ENCODE peak calls at places on chromosomes 7 and 10, in seven cellular contexts. M is osteocyte, P is psoas muscle, S is epithelial cell of esophagus, F is tibial artery, B is A549, A is Peyer's patch. W is an unnamed sample.

GRCh38 chr10:61834519-61834918 is 67.0 kb upstream of the ARID5B start:
- DNase-seq in M (no peak), P (no peak), S (peak), F (no peak), B (no peak), A (no peak), W (no peak)

GRCh38 chr10:91689731-91690168 is 56.9 kb upstream of the PPP1R3C start:
- DNase-seq in M (no peak), P (no peak), S (peak), F (peak), B (no peak), A (no peak), W (peak)

GRCh38 chr10:3873728-3874461 is 88.9 kb upstream of the KLF6 start:
- DNase-seq in M (no peak), P (no peak), S (no peak), F (no peak), B (peak), A (no peak), W (peak)

GRCh38 chr10:121113385-121113696 is 262.2 kb downstream of the WDR11 start:
- DNase-seq in M (no peak), P (no peak), S (peak), F (no peak), B (no peak), A (no peak), W (no peak)

GRCh38 chr7:34354906-34355305 is 303.1 kb upstream of the NPSR1 start:
- DNase-seq in M (no peak), P (no peak), S (peak), F (no peak), B (no peak), A (no peak), W (peak)

GRCh38 chr7:1639578-1640175 is 30.4 kb upstream of the ELFN1 start:
- DNase-seq in M (no peak), P (no peak), S (no peak), F (no peak), B (no peak), A (no peak), W (no peak)

GRCh38 chr10:77357611-77358010 is 280.0 kb downstream of the KCNMA1 start:
- DNase-seq in M (no peak), P (no peak), S (peak), F (no peak), B (peak), A (no peak), W (peak)

GRCh38 chr10:580796-581195 is 108.7 kb downstream of the DIP2C start:
- DNase-seq in M (no peak), P (no peak), S (peak), F (peak), B (no peak), A (no peak), W (peak)

GRCh38 chr10:53886325-53887300 is 914.4 kb downstream of the PCDH15 start:
- DNase-seq in M (no peak), P (no peak), S (peak), F (no peak), B (no peak), A (no peak), W (no peak)

GRCh38 chr7:979886-980571 is 3.0 kb upstream of the CYP2W1 start:
- DNase-seq in M (no peak), P (no peak), S (peak), F (no peak), B (no peak), A (no peak), W (no peak)

GRCh38 chr10:3786295-3786981 is 1.4 kb upstream of the KLF6 start:
- DNase-seq in M (no peak), P (peak), S (peak), F (peak), B (no peak), A (no peak), W (no peak)

GRCh38 chr7:92402920-92403759 is 44.1 kb upstream of the GATAD1 start:
- DNase-seq in M (no peak), P (no peak), S (peak), F (no peak), B (no peak), A (no peak), W (peak)

GRCh38 chr7:41220275-41220674 is 482.6 kb downstream of the INHBA start:
- DNase-seq in M (no peak), P (no peak), S (no peak), F (no peak), B (no peak), A (no peak), W (no peak)

GRCh38 chr7:77409005-77409738 is 7.0 kb downstream of the GSAP start:
- DNase-seq in M (no peak), P (no peak), S (peak), F (no peak), B (no peak), A (no peak), W (no peak)

GRCh38 chr7:102170417-102170970 is 116.2 kb upstream of the SH2B2 start:
- DNase-seq in M (no peak), P (no peak), S (no peak), F (no peak), B (no peak), A (no peak), W (no peak)

GRCh38 chr7:93547716-93548115 is 26.8 kb downstream of the CALCR start:
- DNase-seq in M (no peak), P (no peak), S (no peak), F (no peak), B (no peak), A (no peak), W (no peak)

GRCh38 chr7:93551931-93552330 is 22.6 kb downstream of the CALCR start:
- DNase-seq in M (no peak), P (no peak), S (no peak), F (no peak), B (no peak), A (no peak), W (no peak)

DNA sequence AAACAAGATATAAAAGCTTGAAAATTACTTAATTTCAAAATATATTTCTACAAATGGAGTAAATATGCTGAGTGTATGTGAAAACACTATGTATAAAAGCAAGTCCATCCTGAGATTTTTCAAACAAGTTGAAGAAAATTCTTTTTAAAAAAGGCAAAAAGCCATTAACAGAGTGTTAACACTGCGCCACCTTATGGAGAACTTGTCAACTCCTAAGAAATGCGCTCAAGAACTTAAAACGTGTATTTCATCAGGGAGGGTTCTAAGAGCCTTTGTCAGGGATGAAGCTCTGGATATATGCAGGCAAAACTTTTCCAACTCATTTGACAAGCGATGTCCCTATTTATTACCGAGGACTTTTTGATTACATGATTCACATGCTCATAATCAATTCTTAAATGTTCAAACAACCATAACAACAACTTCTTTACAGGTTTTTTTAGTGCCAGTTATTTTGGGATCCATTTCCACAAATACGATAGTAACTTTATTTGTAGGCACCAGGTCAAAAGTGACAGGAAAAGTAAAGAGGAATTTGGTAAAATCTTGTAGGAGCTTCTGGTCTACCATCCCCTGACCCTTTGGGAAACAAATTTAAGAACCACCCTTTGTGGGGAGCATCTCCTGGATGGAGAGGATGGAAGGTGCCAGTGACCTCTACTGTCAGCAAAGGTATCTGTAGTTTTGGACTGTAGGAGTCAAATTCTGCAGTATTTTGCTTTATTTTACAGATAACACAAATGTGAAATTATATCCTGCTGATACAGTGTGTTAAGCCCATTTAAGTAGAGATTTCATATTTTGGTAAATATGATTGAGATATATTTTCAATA is 23.2 kb downstream of the CALCR start:
- DNase-seq in M (no peak), P (no peak), S (peak), F (no peak), B (peak), A (no peak), W (peak)
- TF ChIP-seq CTCF in M (peak), P (peak), S (peak), F (peak), B (peak), A (peak), W (peak)

DNA sequence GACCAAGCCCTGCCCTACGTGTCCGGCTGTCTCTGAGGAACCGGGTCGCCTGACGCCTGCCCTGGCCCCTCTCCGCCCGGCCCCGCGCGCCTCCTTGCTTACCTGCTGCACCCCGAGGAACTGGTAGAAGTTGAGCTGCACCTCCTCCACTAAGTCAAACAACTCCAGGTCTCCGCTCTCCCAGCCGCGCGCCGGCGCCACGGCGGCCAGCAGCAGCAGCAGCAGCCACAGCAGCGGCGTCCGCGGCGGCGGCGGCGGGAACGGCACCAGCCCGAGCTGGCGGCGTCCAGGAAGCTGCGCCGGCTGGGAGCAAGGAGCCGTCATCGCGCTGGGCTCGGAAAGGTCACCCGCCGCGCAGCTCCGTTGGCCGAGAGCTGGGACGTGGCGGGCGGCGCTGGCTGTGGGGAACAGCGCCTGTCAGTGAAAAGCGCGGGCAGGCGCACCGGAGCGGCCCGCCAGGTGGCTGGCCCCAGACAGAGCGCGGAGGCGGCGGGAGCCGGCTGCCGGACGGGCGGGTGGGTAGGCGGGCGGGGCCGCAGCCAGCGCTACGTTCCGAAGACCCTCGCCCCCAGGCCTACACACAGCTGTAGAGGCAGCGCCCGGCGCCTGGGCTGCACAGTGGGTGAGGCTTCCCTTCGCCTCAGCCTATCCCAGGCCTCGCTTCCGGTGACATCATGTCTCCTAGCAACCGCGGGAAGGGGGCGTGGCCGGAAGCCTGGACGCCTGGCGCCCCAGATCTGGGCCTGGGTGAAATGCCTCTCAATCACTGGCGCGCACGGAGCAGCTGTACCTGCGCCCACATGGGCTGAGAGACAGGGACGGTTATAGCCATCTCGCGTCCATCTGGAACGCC is at the start of gene DNAJC1:
- DNase-seq in M (peak), P (peak), S (peak), F (peak), B (peak), A (peak), W (peak)
- TF ChIP-seq CTCF in M (peak), P (no peak), S (no peak), F (no peak), B (no peak), A (peak), W (no peak)

GRCh38 chr7:123820864-123821263 is 24.1 kb upstream of the HYAL4 start:
- DNase-seq in M (no peak), P (no peak), S (no peak), F (no peak), B (no peak), A (no peak), W (no peak)
- TF ChIP-seq CTCF in M (no peak), P (no peak), S (no peak), F (no peak), B (no peak), A (no peak), W (no peak)

GRCh38 chr10:93542358-93542791 is 24.1 kb upstream of the FFAR4 start:
- DNase-seq in M (no peak), P (peak), S (peak), F (no peak), B (no peak), A (no peak), W (no peak)
- TF ChIP-seq CTCF in M (no peak), P (no peak), S (no peak), F (no peak), B (no peak), A (no peak), W (peak)

GRCh38 chr7:128931186-128931798 is 6.4 kb upstream of the IRF5 start:
- DNase-seq in M (no peak), P (peak), S (no peak), F (no peak), B (no peak), A (no peak), W (no peak)

GRCh38 chr7:128931965-128932861 is 5.5 kb upstream of the IRF5 start:
- DNase-seq in M (no peak), P (no peak), S (no peak), F (no peak), B (no peak), A (no peak), W (no peak)

GRCh38 chr7:128929201-128929808 is 8.4 kb upstream of the IRF5 start:
- DNase-seq in M (no peak), P (peak), S (no peak), F (no peak), B (no peak), A (no peak), W (no peak)

GRCh38 chr7:128924706-128925588 is 12.8 kb upstream of the IRF5 start:
- DNase-seq in M (no peak), P (peak), S (no peak), F (no peak), B (no peak), A (no peak), W (no peak)

GRCh38 chr7:128928159-128928558 is 9.6 kb upstream of the IRF5 start:
- DNase-seq in M (no peak), P (peak), S (no peak), F (no peak), B (no peak), A (no peak), W (no peak)
- TF ChIP-seq CTCF in M (no peak), P (no peak), S (no peak), F (no peak), B (no peak), A (no peak), W (no peak)

GRCh38 chr10:73398024-73398423 is 15.8 kb downstream of the ANXA7 start:
- DNase-seq in M (no peak), P (no peak), S (no peak), F (no peak), B (peak), A (no peak), W (no peak)
- TF ChIP-seq CTCF in M (peak), P (peak), S (no peak), F (no peak), B (peak), A (no peak), W (peak)

DNA sequence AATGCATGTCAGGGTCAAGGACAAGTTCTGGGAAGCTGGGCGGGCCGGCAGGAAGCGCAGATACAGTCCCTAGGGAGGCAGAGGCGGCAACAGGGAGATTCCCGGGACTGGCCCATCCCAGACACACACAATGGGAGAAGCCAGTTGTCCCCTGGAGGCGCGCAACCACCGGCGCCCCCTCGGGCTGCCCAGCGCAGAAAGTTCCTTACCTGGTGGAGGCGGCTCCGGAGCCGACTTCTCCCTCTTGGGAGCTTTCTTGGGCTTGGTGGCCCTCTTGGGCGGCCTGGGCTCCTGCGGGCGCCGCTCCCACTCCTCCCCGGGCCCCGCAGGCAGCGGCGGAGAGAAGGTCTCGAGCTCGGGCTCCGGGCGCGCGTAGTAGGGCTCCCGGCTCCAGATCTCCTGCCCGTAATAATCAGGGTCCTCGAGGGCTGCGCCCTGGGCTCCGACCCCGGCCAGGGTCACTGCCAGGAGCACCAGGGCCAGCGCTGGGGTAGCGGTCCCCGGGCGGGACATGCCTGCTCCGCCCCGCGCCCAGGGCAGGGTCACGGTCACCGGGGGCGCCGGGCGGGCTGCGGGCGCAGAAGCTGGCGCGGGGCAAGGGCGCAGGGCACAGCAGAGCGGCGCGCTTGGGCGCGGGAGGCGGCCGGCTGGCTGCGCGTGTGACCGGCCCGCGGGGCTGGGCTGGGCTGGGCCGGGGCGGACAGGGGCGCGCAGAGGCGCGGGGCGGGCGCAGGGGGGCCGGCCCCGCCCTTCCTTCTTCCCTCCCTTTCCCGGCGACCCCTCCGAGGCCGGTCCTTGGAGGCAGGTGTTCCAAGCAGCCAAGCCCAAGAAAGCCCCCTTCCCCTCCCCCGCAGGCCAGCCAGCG is at the start of gene CPXM2:
- DNase-seq in M (no peak), P (no peak), S (no peak), F (peak), B (no peak), A (no peak), W (no peak)
- TF ChIP-seq CTCF in M (no peak), P (no peak), S (no peak), F (no peak), B (no peak), A (no peak), W (no peak)

GRCh38 chr10:103069453-103070331 is 123.4 kb downstream of the NT5C2 start:
- DNase-seq in M (no peak), P (peak), S (peak), F (no peak), B (peak), A (peak), W (peak)

GRCh38 chr10:103072276-103072675 is 120.8 kb downstream of the NT5C2 start:
- DNase-seq in M (no peak), P (no peak), S (no peak), F (no peak), B (no peak), A (no peak), W (no peak)

GRCh38 chr10:103066141-103067098 is 126.7 kb downstream of the NT5C2 start:
- DNase-seq in M (no peak), P (no peak), S (no peak), F (no peak), B (no peak), A (no peak), W (no peak)

GRCh38 chr10:103067484-103067883 is 125.6 kb downstream of the NT5C2 start:
- DNase-seq in M (no peak), P (no peak), S (no peak), F (no peak), B (no peak), A (no peak), W (no peak)

GRCh38 chr10:103067951-103068350 is 125.1 kb downstream of the NT5C2 start:
- DNase-seq in M (no peak), P (no peak), S (no peak), F (no peak), B (no peak), A (no peak), W (no peak)
- TF ChIP-seq CTCF in M (no peak), P (no peak), S (no peak), F (no peak), B (no peak), A (no peak), W (no peak)

W was measured in HFFc6.